ENCODE peak calls at places on chromosomes 7 and 10, in four cellular contexts. B is PC-3, K is right lobe of liver, Q is cardiac muscle cell. I is an unnamed sample. For H3K4me1, the result is how much of the 10 kb centered on the place peaks cover.

GRCh38 chr7:99392659-99393362 is 15.6 kb downstream of the PDAP1 start:
- DNase-seq in K (peak), B (no peak), Q (peak), I (no peak)

GRCh38 chr10:66996996-66997395 is 71.2 kb downstream of the LRRTM3 start:
- DNase-seq in B (peak), K (no peak), Q (no peak), I (no peak)

GRCh38 chr7:144975882-144976281 is 140.0 kb upstream of the TPK1 start:
- DNase-seq in Q (no peak), K (no peak), B (no peak), I (peak)

GRCh38 chr10:101569838-101570763 is 18.0 kb downstream of the POLL start:
- DNase-seq in B (peak), Q (peak), K (peak), I (peak)

GRCh38 chr10:119203006-119203405 is 4.4 kb upstream of the GRK5 start:
- DNase-seq in Q (no peak), B (peak), K (no peak), I (no peak)

GRCh38 chr10:123301077-123301875 is 147.1 kb downstream of the BUB3 start:
- DNase-seq in B (peak), K (no peak), Q (no peak), I (no peak)

GRCh38 chr7:1323178-1324027 is 90.7 kb downstream of the UNCX start:
- DNase-seq in B (no peak), K (no peak), Q (no peak), I (no peak)

GRCh38 chr10:7596356-7596755 is 70.4 kb downstream of the ITIH5 start:
- DNase-seq in B (no peak), K (no peak), Q (no peak), I (no peak)

GRCh38 chr10:77575271-77576006 is 62.2 kb downstream of the KCNMA1 start:
- DNase-seq in B (no peak), Q (no peak), K (no peak), I (no peak)

GRCh38 chr7:28599411-28599810 is 187.1 kb downstream of the CREB5 start:
- DNase-seq in B (no peak), Q (no peak), K (no peak), I (no peak)

GRCh38 chr10:14560794-14561765 is 213.6 kb downstream of the FAM107B start:
- DNase-seq in B (no peak), K (no peak), Q (no peak), I (no peak)

GRCh38 chr10:78969719-78970118 is 99.0 kb upstream of the ZMIZ1 start:
- DNase-seq in B (no peak), K (no peak), Q (no peak), I (no peak)
- H3K4me1 ChIP-seq in B (under half), K (under half), Q (under half), I (under half)

GRCh38 chr7:104983620-104984539 is 30.1 kb upstream of the KMT2E start:
- DNase-seq in B (peak), K (peak), Q (peak), I (peak)
- H3K4me1 ChIP-seq in B (half or more), K (under half), Q (under half), I (half or more)

GRCh38 chr10:104256335-104257080 is 1.8 kb downstream of the GSTO1 start:
- DNase-seq in K (no peak), B (peak), Q (no peak), I (no peak)

GRCh38 chr10:104253576-104254410 is 899 bp upstream of the GSTO1 start:
- DNase-seq in K (no peak), B (no peak), Q (no peak), I (no peak)

GRCh38 chr10:104254493-104255243 is at the start of gene GSTO1:
- DNase-seq in K (peak), B (peak), Q (peak), I (no peak)

GRCh38 chr10:104257235-104257634 is 2.5 kb downstream of the GSTO1 start:
- DNase-seq in K (no peak), Q (no peak), B (no peak), I (no peak)

GRCh38 chr10:104255244-104255981 is 721 bp downstream of the GSTO1 start:
- DNase-seq in Q (no peak), B (peak), K (no peak), I (no peak)
- H3K4me1 ChIP-seq in Q (under half), B (under half), K (half or more), I (under half)

GRCh38 chr7:117038408-117038807 is 85.1 kb downstream of the ST7 start:
- DNase-seq in K (no peak), Q (no peak), B (no peak), I (no peak)

GRCh38 chr7:117034851-117035462 is 81.7 kb downstream of the ST7 start:
- DNase-seq in Q (no peak), K (no peak), B (no peak), I (no peak)

GRCh38 chr7:117036034-117036669 is 82.9 kb downstream of the ST7 start:
- DNase-seq in Q (no peak), K (no peak), B (no peak), I (no peak)

GRCh38 chr7:117035463-117035862 is 82.2 kb downstream of the ST7 start:
- DNase-seq in Q (no peak), B (no peak), K (no peak), I (no peak)

DNA sequence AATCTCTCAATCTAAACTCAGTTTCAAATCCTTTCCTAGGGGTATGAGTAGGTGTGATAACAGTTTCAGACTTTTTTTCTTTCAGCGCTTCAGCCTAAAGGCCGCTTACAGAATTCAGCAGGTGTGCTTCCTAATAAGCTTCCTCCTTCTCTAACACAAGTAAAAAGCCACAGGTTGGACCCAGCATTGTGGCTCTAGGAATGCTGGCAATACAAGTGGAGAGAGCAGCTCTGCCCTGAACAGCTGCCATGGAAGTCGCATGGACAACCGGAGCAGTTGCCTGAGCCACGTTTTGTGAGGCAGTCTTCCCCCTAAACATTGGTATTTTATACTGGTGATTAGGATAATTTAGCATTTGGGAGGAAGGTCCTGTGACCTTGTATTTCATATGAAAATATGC is 83.5 kb downstream of the ST7 start:
- DNase-seq in K (no peak), Q (no peak), B (no peak), I (no peak)
- H3K4me1 ChIP-seq in K (under half), Q (under half), B (under half), I (under half)

DNA sequence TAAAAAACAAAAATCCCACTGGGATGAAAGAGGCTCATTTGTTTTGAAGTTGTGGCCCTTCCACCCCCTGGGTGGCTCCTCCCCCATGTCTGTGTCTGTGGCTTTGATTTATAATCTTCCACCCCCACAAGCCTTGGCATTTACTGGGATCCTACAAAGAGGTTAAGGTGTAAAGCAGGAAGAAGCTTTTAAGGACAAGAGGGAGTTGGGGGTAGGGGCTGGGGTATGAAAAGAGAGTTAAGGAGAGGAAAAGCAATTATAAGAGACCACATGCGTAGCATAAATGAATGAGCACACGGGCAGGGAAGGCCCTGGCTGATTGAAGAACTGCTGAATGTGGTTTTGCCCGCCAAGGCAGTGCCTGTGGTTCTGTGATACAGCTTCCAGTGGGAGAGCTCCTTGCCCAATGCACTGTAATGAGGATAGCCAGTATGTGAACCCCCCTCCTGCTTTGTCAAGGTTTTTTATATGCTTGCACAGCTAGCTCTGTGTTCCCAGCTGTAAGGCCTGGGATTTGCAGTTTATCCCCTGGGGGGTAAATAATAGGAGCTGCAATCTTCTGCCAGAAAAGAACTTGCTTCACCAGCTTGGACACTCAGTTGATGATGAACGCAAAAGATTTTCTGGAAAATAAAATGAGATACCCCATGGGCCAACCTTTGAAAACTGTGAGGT is 34.7 kb upstream of the KMT2E start:
- DNase-seq in Q (peak), K (no peak), B (no peak), I (no peak)
- H3K4me1 ChIP-seq in Q (under half), K (under half), B (under half), I (under half)

DNA sequence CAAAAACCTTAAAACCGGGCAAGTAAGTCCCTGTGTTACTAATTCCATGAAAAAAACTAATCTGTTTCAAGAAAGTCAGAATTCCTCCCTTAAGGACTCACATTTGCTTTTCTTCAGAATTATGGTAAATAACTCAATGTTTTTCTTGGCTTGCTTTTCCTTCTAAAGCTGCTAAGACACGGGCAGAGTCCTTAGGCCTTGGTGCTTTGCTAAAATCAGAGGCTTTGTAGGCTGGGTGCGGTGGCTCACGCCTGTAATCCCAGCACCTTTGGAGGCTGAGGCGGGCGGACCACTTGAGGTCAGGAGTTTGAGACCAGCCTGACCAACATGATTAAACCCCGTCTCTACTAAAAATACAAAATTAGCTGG is 32.0 kb downstream of the GNA12 start:
- DNase-seq in K (no peak), B (no peak), Q (no peak), I (no peak)
- H3K4me1 ChIP-seq in K (under half), B (under half), Q (under half), I (under half)

GRCh38 chr10:89637108-89637507 is 7.9 kb downstream of the PANK1 start:
- DNase-seq in B (no peak), Q (no peak), K (no peak), I (no peak)
- H3K4me1 ChIP-seq in B (under half), Q (under half), K (under half), I (under half)

GRCh38 chr10:635088-635861 is 54.2 kb downstream of the DIP2C start:
- DNase-seq in K (no peak), B (no peak), Q (no peak), I (no peak)
- H3K4me1 ChIP-seq in K (under half), B (under half), Q (under half), I (under half)

GRCh38 chr7:22385326-22385725 is 28.4 kb upstream of the RAPGEF5 start:
- DNase-seq in Q (no peak), K (no peak), B (no peak), I (no peak)

GRCh38 chr7:22378199-22378961 is 21.4 kb upstream of the RAPGEF5 start:
- DNase-seq in K (no peak), B (no peak), Q (no peak), I (no peak)

GRCh38 chr7:22375359-22376048 is 18.6 kb upstream of the RAPGEF5 start:
- DNase-seq in K (no peak), Q (no peak), B (no peak), I (peak)

GRCh38 chr7:22377690-22378089 is 20.7 kb upstream of the RAPGEF5 start:
- DNase-seq in Q (no peak), B (no peak), K (no peak), I (no peak)

GRCh38 chr7:22380333-22380732 is 23.4 kb upstream of the RAPGEF5 start:
- DNase-seq in Q (no peak), B (no peak), K (no peak), I (no peak)
- H3K4me1 ChIP-seq in Q (under half), B (under half), K (under half), I (under half)